ENCODE peak calls at places on chromosomes 2 and 18, in four cellular contexts. W is choroid plexus epithelial cell, Q is A549, L is ACHN. I is an unnamed sample.

GRCh38 chr2:2868065-2868464 is 509.6 kb downstream of the EIPR1 start:
- DNase-seq in W (no peak), Q (no peak), L (no peak), I (no peak)

GRCh38 chr18:70457788-70458187 is 168.9 kb downstream of the SOCS6 start:
- DNase-seq in Q (no peak), L (no peak), W (no peak), I (no peak)

GRCh38 chr2:240602266-240603050 is 15.9 kb downstream of the CAPN10 start:
- DNase-seq in Q (no peak), W (no peak), L (no peak), I (no peak)

GRCh38 chr2:109371481-109372170 is 242.1 kb downstream of the SEPTIN10 start:
- DNase-seq in W (no peak), Q (no peak), L (no peak), I (no peak)

GRCh38 chr2:130391872-130392670 is 36.2 kb downstream of the PTPN18 start:
- DNase-seq in W (peak), L (no peak), Q (no peak), I (no peak)

GRCh38 chr18:8990276-8991031 is 112.0 kb upstream of the NDUFV2 start:
- DNase-seq in L (no peak), W (no peak), Q (no peak), I (no peak)

GRCh38 chr2:64681479-64681967 is 27.8 kb upstream of the SERTAD2 start:
- DNase-seq in L (no peak), Q (no peak), W (no peak), I (no peak)

GRCh38 chr2:119402645-119403560 is 28.8 kb upstream of the TMEM37 start:
- DNase-seq in L (no peak), Q (no peak), W (no peak), I (peak)

GRCh38 chr2:227817940-227818568 is 4.4 kb downstream of the CCL20 start:
- DNase-seq in Q (peak), L (peak), W (peak), I (peak)

GRCh38 chr2:1773883-1774282 is 29.6 kb upstream of the PXDN start:
- DNase-seq in L (no peak), W (no peak), Q (no peak), I (no peak)

GRCh38 chr2:177816740-177817139 is 255.8 kb downstream of the PDE11A start:
- DNase-seq in W (no peak), L (no peak), Q (no peak), I (no peak)

GRCh38 chr2:67389788-67390187 is 7.3 kb upstream of the ETAA1 start:
- DNase-seq in L (no peak), W (no peak), Q (no peak), I (no peak)

GRCh38 chr2:71001592-71002570 is 7.2 kb upstream of the TEX261 start:
- DNase-seq in L (no peak), Q (no peak), W (no peak), I (no peak)